ENCODE peak calls at places on chromosomes 7 and 10, in nine cellular contexts. R, E, V, S, F, Y, P, Z and K are unnamed samples.

GRCh38 chr7:42454006-42454405 is 217.0 kb upstream of the GLI3 start:
- DNase-seq in E (no peak), P (peak; percentile 11), Z (no peak), R (no peak), F (no peak), S (no peak), V (no peak), Y (no peak), K (no peak)

GRCh38 chr7:134645478-134645877 is 1.2 kb upstream of the BPGM start:
- DNase-seq in V (no peak), Y (no peak), Z (no peak), S (no peak), F (no peak), R (no peak), E (no peak), P (no peak), K (no peak)

GRCh38 chr10:70265032-70265689 is 18.6 kb downstream of the NPFFR1 start:
- DNase-seq in S (peak; percentile 62), Y (no peak), R (no peak), F (no peak), E (no peak), V (peak; percentile 16), P (no peak), Z (peak; percentile 64), K (no peak)

GRCh38 chr10:103685880-103686669 is 169.3 kb downstream of the SH3PXD2A start:
- DNase-seq in Z (peak; percentile 32), R (peak; percentile 90), V (peak; percentile 41), S (peak; percentile 73), E (peak; percentile 54), P (peak; percentile 91), F (peak; percentile 65), Y (peak; percentile 71), K (peak; percentile 42)

GRCh38 chr10:97127960-97128850 is 57.6 kb downstream of the SLIT1 start:
- DNase-seq in Y (no peak), R (no peak), F (no peak), V (no peak), E (no peak), S (no peak), P (peak; percentile 34), Z (no peak), K (no peak)

GRCh38 chr10:59240581-59241183 is 64.2 kb downstream of the PHYHIPL start:
- DNase-seq in E (peak; percentile 20), F (peak; percentile 38), S (peak; percentile 57), R (peak; percentile 42), Z (peak; percentile 27), Y (no peak), V (no peak), P (peak; percentile 83), K (no peak)

GRCh38 chr7:157411580-157411979 is 74.8 kb downstream of the DNAJB6 start:
- DNase-seq in P (no peak), E (no peak), Z (no peak), F (no peak), R (no peak), S (no peak), V (no peak), Y (peak; percentile 47), K (no peak)

GRCh38 chr10:125709553-125710266 is 9.8 kb upstream of the EDRF1 start:
- DNase-seq in S (no peak), E (no peak), Z (no peak), F (no peak), Y (no peak), R (no peak), P (no peak), V (no peak), K (no peak)

GRCh38 chr7:35253680-35254495 is at the start of gene TBX20:
- DNase-seq in V (no peak), R (peak; percentile 71), E (peak; percentile 6), Y (no peak), F (no peak), Z (no peak), S (peak; percentile 93), P (peak; percentile 58), K (no peak)

GRCh38 chr7:35255417-35255798 is 1.5 kb upstream of the TBX20 start:
- DNase-seq in S (no peak), V (no peak), F (no peak), P (no peak), Y (no peak), R (no peak), Z (no peak), E (no peak), K (no peak)

GRCh38 chr7:35253182-35253679 is 669 bp downstream of the TBX20 start:
- DNase-seq in Z (no peak), E (no peak), S (no peak), V (no peak), R (no peak), F (no peak), Y (no peak), P (no peak), K (no peak)

GRCh38 chr7:35255909-35256876 is 2.3 kb upstream of the TBX20 start:
- DNase-seq in E (no peak), Y (no peak), F (no peak), Z (no peak), R (no peak), S (peak; percentile 49), P (no peak), V (no peak), K (no peak)

DNA sequence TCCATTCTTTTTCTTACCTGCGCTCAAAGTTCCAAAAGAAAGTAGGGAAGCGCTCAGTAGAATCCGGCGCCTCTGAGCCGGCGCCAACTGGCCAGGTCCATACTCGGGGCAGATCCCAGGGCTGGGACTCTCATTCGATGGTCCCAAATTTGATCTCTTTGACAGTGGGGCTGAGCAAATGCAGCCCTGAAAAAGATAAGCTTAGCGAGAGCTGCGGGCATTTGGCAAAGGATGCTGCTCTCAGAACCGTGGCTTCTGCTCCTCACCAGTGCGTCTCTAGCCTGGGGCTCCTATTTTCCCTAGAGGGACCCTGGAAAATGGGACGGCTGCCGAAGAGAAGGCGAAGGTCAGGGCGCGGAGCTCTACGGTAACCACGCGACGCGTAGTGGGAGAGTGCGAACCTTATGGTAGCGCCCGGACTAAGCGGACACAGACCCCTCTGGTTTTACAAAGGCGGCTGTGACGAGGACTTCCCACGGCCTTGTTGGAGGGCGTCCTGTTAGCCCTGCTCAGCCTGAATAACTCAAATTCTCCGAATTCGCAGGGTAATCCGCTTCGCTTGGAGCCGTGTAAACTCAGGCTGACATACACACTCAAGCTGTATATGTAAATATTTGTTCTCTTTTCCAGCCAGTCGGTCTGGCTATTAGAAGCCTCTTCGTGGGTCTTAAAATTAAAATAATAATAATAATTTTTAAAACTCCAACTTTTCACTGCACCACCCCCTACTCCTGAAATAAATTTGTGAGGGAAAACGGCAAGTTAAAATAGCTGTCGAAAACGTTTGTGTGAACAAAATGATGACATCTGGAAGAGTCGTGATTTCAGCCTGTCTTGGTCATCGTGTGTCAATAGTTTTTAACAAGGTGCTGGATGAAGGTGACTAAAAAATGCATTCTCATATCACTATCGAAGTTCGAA is 856 bp upstream of the TBX20 start:
- DNase-seq in P (no peak), F (no peak), R (no peak), V (no peak), Z (no peak), E (no peak), Y (no peak), S (peak; percentile 72), K (no peak)
- H3K4me3 ChIP-seq in P (peak overlapping the region; percentile 69), F (no peak overlapping the region), R (no peak overlapping the region), V (no peak overlapping the region), Z (no peak overlapping the region), E (peak overlapping the region; percentile 40), Y (no peak overlapping the region), S (peak overlapping the region; percentile 86), K (no peak overlapping the region)

DNA sequence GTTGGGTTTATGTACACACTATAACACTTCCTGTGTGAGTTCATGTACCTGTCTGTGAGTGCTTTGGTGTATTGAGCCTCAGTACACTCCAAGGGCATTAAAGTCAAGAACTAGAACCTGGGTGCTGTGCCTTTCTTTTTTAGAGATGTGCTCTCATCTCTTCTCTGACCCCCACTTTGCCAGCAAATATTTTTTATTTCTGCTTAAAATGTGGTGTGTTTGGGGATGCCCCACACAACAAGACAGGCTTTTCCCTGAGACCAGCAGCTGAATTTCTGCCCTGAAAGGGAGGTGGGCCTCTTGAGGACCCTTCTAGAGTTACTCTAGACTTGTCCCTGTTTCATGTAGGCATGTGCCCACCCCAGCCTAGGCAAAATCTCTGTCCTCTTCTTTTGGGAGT is 14.3 kb downstream of the KCTD7 start:
- DNase-seq in S (no peak), R (no peak), P (no peak), Z (no peak), Y (no peak), F (no peak), V (no peak), E (no peak), K (no peak)
- H3K36me3 ChIP-seq in S (peaks cover 17% of the 10 kb centered on the region), R (no peaks in the 10 kb centered on the region), P (peaks cover 87% of the 10 kb centered on the region), Z (peaks cover 2% of the 10 kb centered on the region), Y (peaks cover 32% of the 10 kb centered on the region), F (peaks cover 81% of the 10 kb centered on the region), V (no peaks in the 10 kb centered on the region), E (peaks cover 69% of the 10 kb centered on the region), K (peaks cover 21% of the 10 kb centered on the region)

GRCh38 chr7:116528008-116528789 is 3.4 kb downstream of the CAV1 start:
- DNase-seq in E (peak; percentile 95), P (peak; percentile 97), Y (no peak), Z (peak; percentile 54), S (no peak), R (peak; percentile 17), V (peak; percentile 46), F (no peak), K (no peak)

GRCh38 chr7:116529250-116529649 is 4.4 kb downstream of the CAV1 start:
- DNase-seq in S (no peak), E (no peak), Z (no peak), R (no peak), Y (no peak), F (no peak), V (no peak), P (no peak), K (no peak)

GRCh38 chr7:116525913-116526857 is 1.3 kb downstream of the CAV1 start:
- DNase-seq in Z (no peak), V (peak; percentile 63), S (peak; percentile 84), R (peak; percentile 67), E (peak; percentile 77), F (peak; percentile 71), Y (peak; percentile 46), P (peak; percentile 95), K (no peak)

GRCh38 chr7:116526897-116527296 is 2.1 kb downstream of the CAV1 start:
- DNase-seq in S (no peak), F (no peak), E (no peak), V (no peak), P (peak; percentile 50), Z (no peak), Y (no peak), R (no peak), K (no peak)

DNA sequence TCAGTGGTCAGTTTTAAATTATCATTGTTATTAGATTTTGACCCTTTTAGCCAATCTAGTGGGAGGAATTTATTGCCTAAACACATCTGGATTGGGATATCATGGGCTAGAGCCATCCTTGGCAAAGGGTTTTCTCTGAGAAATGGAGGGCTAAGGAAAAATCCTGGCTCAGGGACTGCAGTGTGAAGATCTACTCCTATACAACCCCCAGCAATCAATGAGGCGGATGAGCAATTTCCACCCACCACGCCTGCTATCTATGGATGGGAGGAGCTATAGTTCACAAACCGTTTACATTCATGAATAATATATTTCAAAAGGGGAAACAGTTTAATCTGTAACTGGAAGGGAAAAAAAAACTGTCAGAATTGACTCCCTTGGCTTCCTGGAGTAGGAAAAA is 2.7 kb downstream of the CAV1 start:
- DNase-seq in R (no peak), S (no peak), E (no peak), P (peak; percentile 50), F (no peak), V (no peak), Z (no peak), Y (no peak), K (no peak)
- H3K4me3 ChIP-seq in R (no peak overlapping the region), S (no peak overlapping the region), E (peak overlapping the region; percentile 86), P (peak overlapping the region; percentile 93), F (no peak overlapping the region), V (peak overlapping the region; percentile 97), Z (peak overlapping the region; percentile 89), Y (no peak overlapping the region), K (peak overlapping the region; percentile 78)

GRCh38 chr10:109881481-109881880 is 41.8 kb downstream of the XPNPEP1 start:
- DNase-seq in P (no peak), R (no peak), Y (no peak), E (no peak), Z (no peak), F (no peak), V (no peak), S (no peak), K (no peak)

GRCh38 chr10:109875828-109876821 is 47.2 kb downstream of the XPNPEP1 start:
- DNase-seq in Y (no peak), P (no peak), V (no peak), R (no peak), Z (no peak), F (no peak), E (no peak), S (no peak), K (no peak)

GRCh38 chr10:109880886-109881467 is 42.3 kb downstream of the XPNPEP1 start:
- DNase-seq in S (no peak), P (no peak), Y (no peak), V (no peak), F (no peak), R (no peak), E (no peak), Z (no peak), K (no peak)

GRCh38 chr10:109875151-109875568 is 48.2 kb downstream of the XPNPEP1 start:
- DNase-seq in S (no peak), P (no peak), E (no peak), Y (no peak), F (no peak), R (no peak), Z (no peak), V (no peak), K (no peak)

GRCh38 chr10:109877546-109877945 is 45.8 kb downstream of the XPNPEP1 start:
- DNase-seq in Y (no peak), S (no peak), R (no peak), E (no peak), Z (no peak), F (no peak), P (no peak), V (no peak), K (no peak)
- H3K36me3 ChIP-seq in Y (peaks cover 46% of the 10 kb centered on the region), S (peaks cover 32% of the 10 kb centered on the region), R (no peaks in the 10 kb centered on the region), E (peaks cover 61% of the 10 kb centered on the region), Z (peaks cover 37% of the 10 kb centered on the region), F (peaks cover 81% of the 10 kb centered on the region), P (peaks cover 89% of the 10 kb centered on the region), V (no peaks in the 10 kb centered on the region), K (peaks cover 12% of the 10 kb centered on the region)